ENCODE peak calls at places on chromosomes 1 and 21, in eight cellular contexts. A is H9; Q is neuronal stem cell; N is neural crest cell; F is GM20000; E is pancreas; W is activated CD4-positive, alpha-beta T cell treated with anti-CD3 and anti-CD28 coated beads, Interleukin-2, amount 50 U/mL, for 48 hours; S is lung microvascular endothelial cell. Z is an unnamed sample.
A peak's percentile ranks its signal among the peaks of the same experiment; 100 is the strongest.

GRCh38 chr1:160682983-160683886 is 28.4 kb downstream of the CD48 start:
- DNase-seq in F (no peak), S (no peak), N (no peak), Q (no peak), A (no peak), W (no peak), E (no peak), Z (no peak)

GRCh38 chr1:78856096-78856495 is 150.4 kb downstream of the ADGRL4 start:
- DNase-seq in Q (no peak), S (peak; percentile 21), N (no peak), E (no peak), F (no peak), W (no peak), A (no peak), Z (no peak)

GRCh38 chr1:93395195-93395594 is 49.5 kb downstream of the DR1 start:
- DNase-seq in E (no peak), A (no peak), W (no peak), Q (no peak), N (no peak), S (no peak), F (no peak), Z (no peak)

GRCh38 chr1:11838349-11839272 is 9.0 kb downstream of the NPPA start:
- DNase-seq in E (peak; percentile 75), N (peak; percentile 76), A (peak; percentile 83), Q (peak; percentile 37), W (peak; percentile 78), F (peak; percentile 89), S (peak; percentile 61), Z (peak; percentile 76)

GRCh38 chr1:2287649-2288048 is 59.5 kb downstream of the SKI start:
- DNase-seq in N (no peak), E (no peak), W (no peak), S (no peak), A (no peak), Q (no peak), F (no peak), Z (no peak)

GRCh38 chr1:21307663-21308062 is 17.4 kb upstream of the ECE1 start:
- DNase-seq in N (no peak), W (peak; percentile 50), S (no peak), E (no peak), Q (no peak), F (no peak), A (peak; percentile 70), Z (no peak)

GRCh38 chr1:15952317-15953258 is 23.3 kb downstream of the ZBTB17 start:
- DNase-seq in S (peak; percentile 97), N (no peak), Q (no peak), E (no peak), A (no peak), F (no peak), W (peak; percentile 65), Z (peak; percentile 73)

GRCh38 chr1:234710936-234711335 is 101.0 kb upstream of the IRF2BP2 start:
- DNase-seq in N (no peak), A (no peak), S (no peak), W (no peak), F (no peak), E (no peak), Q (no peak), Z (no peak)

GRCh38 chr21:32278068-32278467 is 781 bp downstream of the MIS18A start:
- DNase-seq in E (no peak), S (peak; percentile 10), Q (no peak), F (no peak), A (no peak), W (peak; percentile 8), N (no peak), Z (no peak)

GRCh38 chr1:46464013-46464548 is 25.6 kb upstream of the DMBX1 start:
- DNase-seq in Q (no peak), S (no peak), E (no peak), A (no peak), F (no peak), W (no peak), N (no peak), Z (no peak)

GRCh38 chr1:169648187-169648586 is 18.3 kb upstream of the SELP start:
- DNase-seq in A (no peak), S (no peak), Q (no peak), E (no peak), N (no peak), F (no peak), W (no peak), Z (no peak)

GRCh38 chr1:60573726-60574409 is 500.3 kb upstream of the C1orf87 start:
- DNase-seq in W (no peak), S (peak; percentile 84), Q (no peak), A (no peak), E (no peak), F (no peak), N (no peak), Z (no peak)

GRCh38 chr1:228338521-228339051 is 68.0 kb downstream of the TRIM11 start:
- DNase-seq in A (peak; percentile 34), N (no peak), F (no peak), Q (no peak), E (peak; percentile 5), W (no peak), S (no peak), Z (no peak)

GRCh38 chr1:181396171-181396670 is 87.1 kb upstream of the CACNA1E start:
- DNase-seq in E (no peak), Q (no peak), N (no peak), S (no peak), F (no peak), W (peak; percentile 54), A (no peak), Z (peak; percentile 65)

GRCh38 chr1:241482761-241483250 is 36.7 kb downstream of the FH start:
- DNase-seq in F (no peak), Q (no peak), N (no peak), W (no peak), S (peak; percentile 70), A (no peak), E (no peak), Z (no peak)

GRCh38 chr1:68168545-68169065 is 63.7 kb downstream of the WLS start:
- DNase-seq in F (no peak), E (no peak), Q (no peak), N (no peak), S (no peak), W (no peak), A (no peak), Z (no peak)

GRCh38 chr1:182397653-182398388 is 2.6 kb downstream of the TEDDM1 start:
- DNase-seq in W (no peak), E (no peak), A (no peak), S (no peak), F (no peak), N (no peak), Q (no peak), Z (no peak)

GRCh38 chr21:46643379-46644177 is 8.1 kb downstream of the PRMT2 start:
- DNase-seq in F (no peak), E (no peak), S (no peak), W (no peak), Q (no peak), N (no peak), A (no peak), Z (no peak)

GRCh38 chr1:27111771-27112573 is 43.0 kb downstream of the SLC9A1 start:
- DNase-seq in S (peak; percentile 100), A (no peak), W (peak; percentile 78), N (no peak), F (peak; percentile 86), E (peak; percentile 87), Q (no peak), Z (peak; percentile 80)

GRCh38 chr21:44520326-44521300 is 19.4 kb downstream of the KRTAP10-1 start:
- DNase-seq in E (no peak), W (no peak), A (no peak), F (no peak), S (no peak), Q (no peak), N (no peak), Z (no peak)

GRCh38 chr1:179938752-179939151 is 15.9 kb upstream of the CEP350 start:
- DNase-seq in N (no peak), A (no peak), F (no peak), E (no peak), Q (no peak), S (no peak), W (no peak), Z (no peak)

GRCh38 chr1:60947367-60947766 is 135.0 kb upstream of the NFIA start:
- DNase-seq in E (no peak), S (no peak), N (no peak), Q (no peak), A (no peak), W (no peak), F (no peak), Z (no peak)

GRCh38 chr1:169044971-169045370 is 61.5 kb upstream of the ATP1B1 start:
- DNase-seq in A (no peak), W (no peak), Q (no peak), F (no peak), N (no peak), E (no peak), S (no peak), Z (no peak)

GRCh38 chr1:37631039-37631428 is 3.7 kb downstream of the RSPO1 start:
- DNase-seq in Q (no peak), F (no peak), W (no peak), S (no peak), A (no peak), E (no peak), N (no peak), Z (no peak)

GRCh38 chr1:54965624-54966340 is 14.6 kb upstream of the TMEM61 start:
- DNase-seq in N (no peak), Q (no peak), A (no peak), F (peak; percentile 55), S (peak; percentile 79), W (no peak), E (no peak), Z (no peak)